ENCODE peak calls at places on chromosomes 1 and 21, in six cellular contexts. One of them, this sample, is unnamed.

GRCh38 chr1:246497331-246497915 is 9.7 kb downstream of the SMYD3 start:
- DNase-seq in endothelial cell: peak; percentile 26
- DNase-seq in K562: peak; percentile 62
- DNase-seq in HTR-8/SVneo: no peak
- DNase-seq in T-helper 1 cell: no peak
- DNase-seq in hepatic stellate cell: peak; percentile 53
- DNase-seq in this sample: no peak

GRCh38 chr1:212698467-212699103 is 1.1 kb downstream of the BATF3 start:
- DNase-seq in endothelial cell: no peak
- DNase-seq in K562: no peak
- DNase-seq in HTR-8/SVneo: no peak
- DNase-seq in T-helper 1 cell: no peak
- DNase-seq in hepatic stellate cell: no peak
- DNase-seq in this sample: no peak

GRCh38 chr1:43373034-43373940 is 5.5 kb upstream of the ELOVL1 start:
- DNase-seq in endothelial cell: no peak
- DNase-seq in K562: no peak
- DNase-seq in HTR-8/SVneo: peak; percentile 31
- DNase-seq in T-helper 1 cell: no peak
- DNase-seq in hepatic stellate cell: peak; percentile 59
- DNase-seq in this sample: no peak

GRCh38 chr1:221408117-221408516 is 333.8 kb downstream of the DUSP10 start:
- DNase-seq in endothelial cell: no peak
- DNase-seq in K562: no peak
- DNase-seq in HTR-8/SVneo: no peak
- DNase-seq in T-helper 1 cell: no peak
- DNase-seq in hepatic stellate cell: no peak
- DNase-seq in this sample: no peak

GRCh38 chr1:186605762-186606350 is 74.4 kb downstream of the PTGS2 start:
- DNase-seq in endothelial cell: peak; percentile 58
- DNase-seq in K562: no peak
- DNase-seq in HTR-8/SVneo: no peak
- DNase-seq in T-helper 1 cell: no peak
- DNase-seq in hepatic stellate cell: peak; percentile 46
- DNase-seq in this sample: no peak

GRCh38 chr1:156461781-156462647 is 38.6 kb downstream of the MEF2D start:
- DNase-seq in endothelial cell: no peak
- DNase-seq in K562: no peak
- DNase-seq in HTR-8/SVneo: no peak
- DNase-seq in T-helper 1 cell: no peak
- DNase-seq in hepatic stellate cell: no peak
- DNase-seq in this sample: no peak

GRCh38 chr1:8384088-8384487 is 66.2 kb downstream of the SLC45A1 start:
- DNase-seq in endothelial cell: no peak
- DNase-seq in K562: no peak
- DNase-seq in HTR-8/SVneo: no peak
- DNase-seq in T-helper 1 cell: no peak
- DNase-seq in hepatic stellate cell: no peak
- DNase-seq in this sample: no peak

GRCh38 chr1:156456625-156457465 is 43.7 kb downstream of the MEF2D start:
- DNase-seq in endothelial cell: peak; percentile 95
- DNase-seq in K562: peak; percentile 92
- DNase-seq in HTR-8/SVneo: peak; percentile 97
- DNase-seq in T-helper 1 cell: peak; percentile 97
- DNase-seq in hepatic stellate cell: peak; percentile 99
- DNase-seq in this sample: peak; percentile 89

GRCh38 chr1:184051485-184052193 is at the start of gene TSEN15:
- DNase-seq in endothelial cell: peak; percentile 75
- DNase-seq in K562: peak; percentile 89
- DNase-seq in HTR-8/SVneo: peak; percentile 76
- DNase-seq in T-helper 1 cell: peak; percentile 40
- DNase-seq in hepatic stellate cell: peak; percentile 66
- DNase-seq in this sample: peak; percentile 40

GRCh38 chr1:41629571-41629970 is 145.1 kb upstream of the EDN2 start:
- DNase-seq in endothelial cell: no peak
- DNase-seq in K562: no peak
- DNase-seq in HTR-8/SVneo: no peak
- DNase-seq in T-helper 1 cell: no peak
- DNase-seq in hepatic stellate cell: no peak
- DNase-seq in this sample: no peak

GRCh38 chr1:36351222-36351977 is 28.0 kb upstream of the EVA1B start:
- DNase-seq in endothelial cell: no peak
- DNase-seq in K562: no peak
- DNase-seq in HTR-8/SVneo: peak; percentile 55
- DNase-seq in T-helper 1 cell: no peak
- DNase-seq in hepatic stellate cell: peak; percentile 84
- DNase-seq in this sample: peak; percentile 54

GRCh38 chr21:41242238-41242829 is 74.3 kb upstream of the FAM3B start:
- DNase-seq in endothelial cell: no peak
- DNase-seq in K562: no peak
- DNase-seq in HTR-8/SVneo: no peak
- DNase-seq in T-helper 1 cell: no peak
- DNase-seq in hepatic stellate cell: no peak
- DNase-seq in this sample: no peak

GRCh38 chr21:33871171-33871570 is 44.4 kb downstream of the ATP5PO start:
- DNase-seq in endothelial cell: no peak
- DNase-seq in K562: no peak
- DNase-seq in HTR-8/SVneo: no peak
- DNase-seq in T-helper 1 cell: no peak
- DNase-seq in hepatic stellate cell: peak; percentile 75
- DNase-seq in this sample: no peak

GRCh38 chr1:164617607-164618564 is 58.9 kb downstream of the PBX1 start:
- DNase-seq in endothelial cell: peak; percentile 48
- DNase-seq in K562: peak; percentile 34
- DNase-seq in HTR-8/SVneo: no peak
- DNase-seq in T-helper 1 cell: no peak
- DNase-seq in hepatic stellate cell: no peak
- DNase-seq in this sample: no peak

GRCh38 chr1:181189691-181190361 is 101.3 kb downstream of the IER5 start:
- DNase-seq in endothelial cell: peak; percentile 93
- DNase-seq in K562: peak; percentile 89
- DNase-seq in HTR-8/SVneo: peak; percentile 82
- DNase-seq in T-helper 1 cell: peak; percentile 59
- DNase-seq in hepatic stellate cell: peak; percentile 74
- DNase-seq in this sample: peak; percentile 91

GRCh38 chr21:45180289-45180599 is 105.9 kb downstream of the ADARB1 start:
- DNase-seq in endothelial cell: no peak
- DNase-seq in K562: no peak
- DNase-seq in HTR-8/SVneo: no peak
- DNase-seq in T-helper 1 cell: no peak
- DNase-seq in hepatic stellate cell: no peak
- DNase-seq in this sample: no peak

GRCh38 chr1:218377143-218377660 is 32.1 kb downstream of the TGFB2 start:
- DNase-seq in endothelial cell: no peak
- DNase-seq in K562: peak; percentile 31
- DNase-seq in HTR-8/SVneo: peak; percentile 86
- DNase-seq in T-helper 1 cell: no peak
- DNase-seq in hepatic stellate cell: peak; percentile 81
- DNase-seq in this sample: no peak